ENCODE peak calls at places on chromosome 16, in seven cellular contexts. One of them, this sample, is unnamed.

GRCh38 chr16:63581560-63581959 is 1540.3 kb downstream of the CDH11 start:
- DNase-seq in neural progenitor cell: no peak
- DNase-seq in H9: no peak
- DNase-seq in PC-3: no peak
- DNase-seq in IMR-90: no peak
- DNase-seq in GM23248: no peak
- DNase-seq in endodermal cell: no peak
- DNase-seq in this sample: no peak

GRCh38 chr16:17777461-17777863 is 306.7 kb upstream of the XYLT1 start:
- DNase-seq in neural progenitor cell: no peak
- DNase-seq in H9: no peak
- DNase-seq in PC-3: no peak
- DNase-seq in IMR-90: peak; percentile 27
- DNase-seq in GM23248: peak; percentile 62
- DNase-seq in endodermal cell: peak; percentile 67
- DNase-seq in this sample: peak; percentile 13

GRCh38 chr16:25026621-25027020 is 11.5 kb upstream of the ARHGAP17 start:
- DNase-seq in neural progenitor cell: no peak
- DNase-seq in H9: no peak
- DNase-seq in PC-3: no peak
- DNase-seq in IMR-90: no peak
- DNase-seq in GM23248: no peak
- DNase-seq in endodermal cell: no peak
- DNase-seq in this sample: no peak

GRCh38 chr16:70582280-70582978 is 58.8 kb downstream of the SF3B3 start:
- DNase-seq in neural progenitor cell: peak; percentile 37
- DNase-seq in H9: no peak
- DNase-seq in PC-3: no peak
- DNase-seq in IMR-90: no peak
- DNase-seq in GM23248: peak; percentile 27
- DNase-seq in endodermal cell: peak; percentile 77
- DNase-seq in this sample: no peak

GRCh38 chr16:12573300-12573699 is 230.4 kb downstream of the CPPED1 start:
- DNase-seq in neural progenitor cell: no peak
- DNase-seq in H9: no peak
- DNase-seq in PC-3: no peak
- DNase-seq in IMR-90: no peak
- DNase-seq in GM23248: no peak
- DNase-seq in endodermal cell: no peak
- DNase-seq in this sample: no peak

GRCh38 chr16:22353188-22353919 is 21.1 kb downstream of the CDR2 start:
- DNase-seq in neural progenitor cell: no peak
- DNase-seq in H9: no peak
- DNase-seq in PC-3: peak; percentile 55
- DNase-seq in IMR-90: peak; percentile 89
- DNase-seq in GM23248: peak; percentile 86
- DNase-seq in endodermal cell: peak; percentile 54
- DNase-seq in this sample: peak; percentile 57

GRCh38 chr16:47726031-47726675 is 265.0 kb downstream of the PHKB start:
- DNase-seq in neural progenitor cell: no peak
- DNase-seq in H9: no peak
- DNase-seq in PC-3: no peak
- DNase-seq in IMR-90: peak; percentile 20
- DNase-seq in GM23248: no peak
- DNase-seq in endodermal cell: no peak
- DNase-seq in this sample: no peak

GRCh38 chr16:20911361-20911760 is 10.8 kb downstream of the LYRM1 start:
- DNase-seq in neural progenitor cell: no peak
- DNase-seq in H9: no peak
- DNase-seq in PC-3: peak; percentile 69
- DNase-seq in IMR-90: peak; percentile 71
- DNase-seq in GM23248: peak; percentile 88
- DNase-seq in endodermal cell: no peak
- DNase-seq in this sample: no peak

GRCh38 chr16:17467923-17468540 is 2.7 kb downstream of the XYLT1 start:
- DNase-seq in neural progenitor cell: peak; percentile 84
- DNase-seq in H9: peak; percentile 78
- DNase-seq in PC-3: no peak
- DNase-seq in IMR-90: peak; percentile 69
- DNase-seq in GM23248: peak; percentile 82
- DNase-seq in endodermal cell: peak; percentile 91
- DNase-seq in this sample: peak; percentile 88

GRCh38 chr16:47374629-47375028 is 86.2 kb downstream of the ITFG1 start:
- DNase-seq in neural progenitor cell: no peak
- DNase-seq in H9: no peak
- DNase-seq in PC-3: no peak
- DNase-seq in IMR-90: peak; percentile 87
- DNase-seq in GM23248: no peak
- DNase-seq in endodermal cell: no peak
- DNase-seq in this sample: no peak

GRCh38 chr16:64654137-64654652 is 467.7 kb downstream of the CDH11 start:
- DNase-seq in neural progenitor cell: no peak
- DNase-seq in H9: no peak
- DNase-seq in PC-3: no peak
- DNase-seq in IMR-90: peak; percentile 64
- DNase-seq in GM23248: peak; percentile 25
- DNase-seq in endodermal cell: no peak
- DNase-seq in this sample: peak; percentile 61

GRCh38 chr16:16025214-16025968 is 76.0 kb downstream of the ABCC1 start:
- DNase-seq in neural progenitor cell: peak; percentile 24
- DNase-seq in H9: no peak
- DNase-seq in PC-3: peak; percentile 70
- DNase-seq in IMR-90: peak; percentile 97
- DNase-seq in GM23248: peak; percentile 98
- DNase-seq in endodermal cell: no peak
- DNase-seq in this sample: peak; percentile 88

GRCh38 chr16:79639576-79640311 is 39.2 kb upstream of the MAF start:
- DNase-seq in neural progenitor cell: no peak
- DNase-seq in H9: no peak
- DNase-seq in PC-3: peak; percentile 33
- DNase-seq in IMR-90: no peak
- DNase-seq in GM23248: no peak
- DNase-seq in endodermal cell: no peak
- DNase-seq in this sample: no peak

GRCh38 chr16:66858740-66859396 is 14.7 kb downstream of the CA7 start:
- DNase-seq in neural progenitor cell: no peak
- DNase-seq in H9: no peak
- DNase-seq in PC-3: peak; percentile 78
- DNase-seq in IMR-90: peak; percentile 49
- DNase-seq in GM23248: peak; percentile 81
- DNase-seq in endodermal cell: peak; percentile 28
- DNase-seq in this sample: peak; percentile 59

GRCh38 chr16:80684906-80685305 is 119.5 kb downstream of the CDYL2 start:
- DNase-seq in neural progenitor cell: no peak
- DNase-seq in H9: no peak
- DNase-seq in PC-3: no peak
- DNase-seq in IMR-90: no peak
- DNase-seq in GM23248: no peak
- DNase-seq in endodermal cell: no peak
- DNase-seq in this sample: no peak

GRCh38 chr16:57045694-57046381 is 46.5 kb upstream of the CPNE2 start:
- DNase-seq in neural progenitor cell: peak; percentile 82
- DNase-seq in H9: peak; percentile 80
- DNase-seq in PC-3: peak; percentile 23
- DNase-seq in IMR-90: peak; percentile 60
- DNase-seq in GM23248: peak; percentile 75
- DNase-seq in endodermal cell: peak; percentile 91
- DNase-seq in this sample: peak; percentile 78

GRCh38 chr16:84594725-84595038 is 23.2 kb downstream of the COTL1 start:
- DNase-seq in neural progenitor cell: no peak
- DNase-seq in H9: no peak
- DNase-seq in PC-3: no peak
- DNase-seq in IMR-90: no peak
- DNase-seq in GM23248: no peak
- DNase-seq in endodermal cell: no peak
- DNase-seq in this sample: no peak

GRCh38 chr16:84597518-84598390 is 20.1 kb downstream of the COTL1 start:
- DNase-seq in neural progenitor cell: no peak
- DNase-seq in H9: no peak
- DNase-seq in PC-3: no peak
- DNase-seq in IMR-90: no peak
- DNase-seq in GM23248: no peak
- DNase-seq in endodermal cell: no peak
- DNase-seq in this sample: no peak

GRCh38 chr16:84596801-84597517 is 20.9 kb downstream of the COTL1 start:
- DNase-seq in neural progenitor cell: no peak
- DNase-seq in H9: no peak
- DNase-seq in PC-3: no peak
- DNase-seq in IMR-90: no peak
- DNase-seq in GM23248: no peak
- DNase-seq in endodermal cell: no peak
- DNase-seq in this sample: no peak

GRCh38 chr16:84595052-84595481 is 22.8 kb downstream of the COTL1 start:
- DNase-seq in neural progenitor cell: no peak
- DNase-seq in H9: peak; percentile 22
- DNase-seq in PC-3: no peak
- DNase-seq in IMR-90: no peak
- DNase-seq in GM23248: no peak
- DNase-seq in endodermal cell: no peak
- DNase-seq in this sample: no peak

DNA sequence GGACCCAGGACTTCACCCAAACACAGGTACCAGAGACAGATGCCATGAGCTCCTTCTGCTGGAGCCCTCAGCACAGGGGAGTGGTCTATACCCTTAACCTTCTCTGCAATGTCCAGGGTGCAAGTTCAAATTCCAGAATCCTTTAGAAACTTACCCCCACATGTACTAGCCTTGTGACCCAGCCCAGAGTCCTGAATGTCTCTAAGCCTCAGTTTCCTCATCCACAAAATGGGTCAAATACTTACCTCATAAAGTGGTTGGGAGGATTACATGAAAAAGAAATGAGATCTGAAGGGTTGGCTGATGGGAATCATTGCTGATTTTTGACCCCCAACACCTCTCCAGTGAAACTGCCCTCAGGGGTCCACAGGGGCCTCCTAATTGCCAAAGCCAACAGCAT is 21.7 kb downstream of the COTL1 start:
- DNase-seq in neural progenitor cell: no peak
- DNase-seq in H9: no peak
- DNase-seq in PC-3: no peak
- DNase-seq in IMR-90: no peak
- DNase-seq in GM23248: no peak
- DNase-seq in endodermal cell: no peak
- DNase-seq in this sample: no peak
- H3K4me1 ChIP-seq in neural progenitor cell: peaks cover 40% of the 10 kb centered on the region
- H3K4me1 ChIP-seq in H9: no peaks in the 10 kb centered on the region
- H3K4me1 ChIP-seq in PC-3: no peaks in the 10 kb centered on the region
- H3K4me1 ChIP-seq in IMR-90: peaks cover 38% of the 10 kb centered on the region
- H3K4me1 ChIP-seq in GM23248: peaks cover 24% of the 10 kb centered on the region
- H3K4me1 ChIP-seq in endodermal cell: peaks cover 6% of the 10 kb centered on the region
- H3K4me1 ChIP-seq in this sample: peaks cover 22% of the 10 kb centered on the region

GRCh38 chr16:53504161-53504663 is 1.2 kb upstream of the AKTIP start:
- DNase-seq in neural progenitor cell: peak; percentile 42
- DNase-seq in H9: no peak
- DNase-seq in PC-3: no peak
- DNase-seq in IMR-90: peak; percentile 31
- DNase-seq in GM23248: peak; percentile 90
- DNase-seq in endodermal cell: peak; percentile 71
- DNase-seq in this sample: peak; percentile 49

GRCh38 chr16:53503270-53503911 is 382 bp upstream of the AKTIP start:
- DNase-seq in neural progenitor cell: peak; percentile 100
- DNase-seq in H9: peak; percentile 100
- DNase-seq in PC-3: peak; percentile 98
- DNase-seq in IMR-90: peak; percentile 100
- DNase-seq in GM23248: peak; percentile 100
- DNase-seq in endodermal cell: peak; percentile 100
- DNase-seq in this sample: peak; percentile 100

GRCh38 chr16:53502331-53503269 is at the start of gene AKTIP:
- DNase-seq in neural progenitor cell: peak; percentile 44
- DNase-seq in H9: peak; percentile 54
- DNase-seq in PC-3: peak; percentile 54
- DNase-seq in IMR-90: peak; percentile 52
- DNase-seq in GM23248: peak; percentile 67
- DNase-seq in endodermal cell: peak; percentile 71
- DNase-seq in this sample: peak; percentile 58

GRCh38 chr16:53498984-53499383 is 4.0 kb downstream of the AKTIP start:
- DNase-seq in neural progenitor cell: no peak
- DNase-seq in H9: no peak
- DNase-seq in PC-3: no peak
- DNase-seq in IMR-90: no peak
- DNase-seq in GM23248: no peak
- DNase-seq in endodermal cell: no peak
- DNase-seq in this sample: no peak

GRCh38 chr16:53501216-53501859 is 1.7 kb downstream of the AKTIP start:
- DNase-seq in neural progenitor cell: no peak
- DNase-seq in H9: no peak
- DNase-seq in PC-3: no peak
- DNase-seq in IMR-90: no peak
- DNase-seq in GM23248: no peak
- DNase-seq in endodermal cell: no peak
- DNase-seq in this sample: peak; percentile 15
- H3K9ac ChIP-seq in neural progenitor cell: no peak overlapping the region
- H3K9ac ChIP-seq in H9: no peak overlapping the region
- H3K9ac ChIP-seq in PC-3: no peak overlapping the region
- H3K9ac ChIP-seq in IMR-90: no peak overlapping the region
- H3K9ac ChIP-seq in GM23248: no peak overlapping the region
- H3K9ac ChIP-seq in endodermal cell: no peak overlapping the region
- H3K9ac ChIP-seq in this sample: peak overlapping the region; percentile 84

GRCh38 chr16:85173077-85173980 is 61.1 kb upstream of the CIBAR2 start:
- DNase-seq in neural progenitor cell: peak; percentile 31
- DNase-seq in H9: no peak
- DNase-seq in PC-3: peak; percentile 90
- DNase-seq in IMR-90: peak; percentile 97
- DNase-seq in GM23248: peak; percentile 98
- DNase-seq in endodermal cell: peak; percentile 70
- DNase-seq in this sample: peak; percentile 80

GRCh38 chr16:85176541-85177447 is 64.5 kb upstream of the CIBAR2 start:
- DNase-seq in neural progenitor cell: no peak
- DNase-seq in H9: no peak
- DNase-seq in PC-3: no peak
- DNase-seq in IMR-90: peak; percentile 52
- DNase-seq in GM23248: peak; percentile 56
- DNase-seq in endodermal cell: no peak
- DNase-seq in this sample: no peak

GRCh38 chr16:85173981-85174751 is 61.9 kb upstream of the CIBAR2 start:
- DNase-seq in neural progenitor cell: peak; percentile 51
- DNase-seq in H9: no peak
- DNase-seq in PC-3: peak; percentile 91
- DNase-seq in IMR-90: peak; percentile 89
- DNase-seq in GM23248: peak; percentile 93
- DNase-seq in endodermal cell: peak; percentile 70
- DNase-seq in this sample: peak; percentile 86

GRCh38 chr16:85175724-85176233 is 63.5 kb upstream of the CIBAR2 start:
- DNase-seq in neural progenitor cell: no peak
- DNase-seq in H9: no peak
- DNase-seq in PC-3: no peak
- DNase-seq in IMR-90: no peak
- DNase-seq in GM23248: no peak
- DNase-seq in endodermal cell: no peak
- DNase-seq in this sample: no peak

GRCh38 chr16:85174871-85175723 is 62.8 kb upstream of the CIBAR2 start:
- DNase-seq in neural progenitor cell: no peak
- DNase-seq in H9: no peak
- DNase-seq in PC-3: peak; percentile 19
- DNase-seq in IMR-90: peak; percentile 54
- DNase-seq in GM23248: peak; percentile 76
- DNase-seq in endodermal cell: no peak
- DNase-seq in this sample: no peak
- H3K4me1 ChIP-seq in neural progenitor cell: peaks cover 28% of the 10 kb centered on the region
- H3K4me1 ChIP-seq in H9: peaks cover 5% of the 10 kb centered on the region
- H3K4me1 ChIP-seq in PC-3: peaks cover 40% of the 10 kb centered on the region
- H3K4me1 ChIP-seq in IMR-90: peaks cover 43% of the 10 kb centered on the region
- H3K4me1 ChIP-seq in GM23248: peaks cover 43% of the 10 kb centered on the region
- H3K4me1 ChIP-seq in endodermal cell: peaks cover 7% of the 10 kb centered on the region
- H3K4me1 ChIP-seq in this sample: peaks cover 55% of the 10 kb centered on the region

GRCh38 chr16:89491974-89492687 is 1.8 kb upstream of the ANKRD11 start:
- DNase-seq in neural progenitor cell: no peak
- DNase-seq in H9: no peak
- DNase-seq in PC-3: no peak
- DNase-seq in IMR-90: no peak
- DNase-seq in GM23248: no peak
- DNase-seq in endodermal cell: no peak
- DNase-seq in this sample: no peak
- H3K9ac ChIP-seq in neural progenitor cell: no peak overlapping the region
- H3K9ac ChIP-seq in H9: no peak overlapping the region
- H3K9ac ChIP-seq in PC-3: peak overlapping the region; percentile 80
- H3K9ac ChIP-seq in IMR-90: peak overlapping the region; percentile 62
- H3K9ac ChIP-seq in GM23248: peak overlapping the region; percentile 93
- H3K9ac ChIP-seq in endodermal cell: no peak overlapping the region
- H3K9ac ChIP-seq in this sample: peak overlapping the region; percentile 90